ENCODE peak calls at places on chromosome 15, in four cellular contexts. Y is DND-41; V is adrenal gland; S is CD8-positive, alpha-beta T cell. F is an unnamed sample.

GRCh38 chr15:31461375-31461774 is 134.7 kb downstream of the KLF13 start:
- DNase-seq in Y (no peak), V (no peak), S (no peak), F (no peak)

GRCh38 chr15:42037650-42038049 is 16.8 kb upstream of the PLA2G4E start:
- DNase-seq in V (no peak), Y (no peak), S (no peak), F (peak; percentile 74)

GRCh38 chr15:33190539-33190938 is 4.0 kb downstream of the FMN1 start:
- DNase-seq in Y (no peak), V (no peak), S (no peak), F (no peak)

GRCh38 chr15:77527164-77527778 is 105.4 kb downstream of the LINGO1 start:
- DNase-seq in Y (peak; percentile 70), V (no peak), S (no peak), F (peak; percentile 80)

GRCh38 chr15:59791646-59792208 is 102.6 kb upstream of the BNIP2 start:
- DNase-seq in S (no peak), Y (peak; percentile 22), V (no peak), F (no peak)

GRCh38 chr15:74937226-74937601 is 659 bp downstream of the COX5A start:
- DNase-seq in S (no peak), Y (no peak), V (no peak), F (no peak)

GRCh38 chr15:96088592-96088991 is 241.9 kb upstream of the NR2F2 start:
- DNase-seq in Y (no peak), S (no peak), V (no peak), F (no peak)

GRCh38 chr15:71251548-71252035 is 136.3 kb downstream of the THSD4 start:
- DNase-seq in V (peak; percentile 41), S (no peak), Y (no peak), F (no peak)

GRCh38 chr15:73699249-73700040 is 15.3 kb downstream of the CD276 start:
- DNase-seq in V (no peak), Y (no peak), S (no peak), F (no peak)

GRCh38 chr15:88450125-88450798 is 16.9 kb downstream of the MRPL46 start:
- DNase-seq in Y (peak; percentile 81), V (peak; percentile 57), S (peak; percentile 56), F (peak; percentile 74)

GRCh38 chr15:41832875-41833274 is 5.0 kb downstream of the JMJD7 start:
- DNase-seq in V (no peak), S (no peak), Y (no peak), F (no peak)

GRCh38 chr15:51227967-51228783 is 110.2 kb downstream of the CYP19A1 start:
- DNase-seq in Y (peak; percentile 26), V (peak; percentile 37), S (no peak), F (peak; percentile 19)

GRCh38 chr15:74122403-74123130 is 7.8 kb upstream of the ISLR2 start:
- DNase-seq in S (no peak), V (no peak), Y (no peak), F (no peak)

GRCh38 chr15:63587527-63587926 is 9.7 kb upstream of the FBXL22 start:
- DNase-seq in Y (no peak), V (no peak), S (no peak), F (no peak)

GRCh38 chr15:75107509-75107904 is 84.1 kb downstream of the PPCDC start:
- DNase-seq in S (no peak), V (no peak), Y (no peak), F (no peak)

GRCh38 chr15:29456964-29457363 is 187.3 kb upstream of the NSMCE3 start:
- DNase-seq in V (no peak), S (no peak), Y (no peak), F (no peak)

GRCh38 chr15:53378096-53378620 is 381.3 kb downstream of the WDR72 start:
- DNase-seq in S (no peak), V (no peak), Y (no peak), F (no peak)

GRCh38 chr15:60408438-60409105 is 10.8 kb upstream of the ANXA2 start:
- DNase-seq in S (no peak), Y (no peak), V (no peak), F (no peak)

GRCh38 chr15:25230442-25230841 is 208.4 kb downstream of the UBE3A start:
- DNase-seq in S (no peak), V (no peak), Y (no peak), F (no peak)
- H3K9me3 ChIP-seq in S (no peaks in the 10 kb centered on the region), V (no peaks in the 10 kb centered on the region), Y (peaks cover 19% of the 10 kb centered on the region), F (no peaks in the 10 kb centered on the region)

GRCh38 chr15:67116742-67117141 is 51.3 kb downstream of the SMAD3 start:
- DNase-seq in S (no peak), Y (no peak), V (no peak), F (no peak)
- H3K4me3 ChIP-seq in S (no peak overlapping the region), Y (no peak overlapping the region), V (no peak overlapping the region), F (no peak overlapping the region)

GRCh38 chr15:100705065-100705464 is 102.7 kb downstream of the ASB7 start:
- DNase-seq in Y (no peak), V (no peak), S (no peak), F (no peak)
- H3K27ac ChIP-seq in Y (no peak overlapping the region), V (no peak overlapping the region), S (no peak overlapping the region), F (no peak overlapping the region)

DNA sequence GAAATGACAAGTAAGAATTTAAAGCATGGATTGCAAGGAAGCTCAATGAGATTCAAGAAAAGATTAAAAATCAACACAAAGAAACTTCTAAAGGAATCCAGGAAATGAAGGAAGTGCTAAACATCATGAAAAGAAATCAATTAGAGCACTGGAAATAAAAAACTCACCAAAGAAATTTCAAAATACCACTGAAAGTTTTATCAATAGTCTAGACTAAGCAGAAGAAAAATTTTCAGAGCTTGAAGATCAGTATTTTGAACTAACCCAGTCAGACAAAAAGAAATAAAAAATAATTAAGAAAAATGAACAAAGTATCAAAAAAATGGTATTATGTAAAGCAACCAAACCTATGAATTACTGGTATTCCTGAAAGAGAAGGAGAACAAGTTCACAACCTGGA is 60.6 kb downstream of the FAM227B start:
- DNase-seq in S (no peak), Y (no peak), V (no peak), F (no peak)
- H3K9me3 ChIP-seq in S (peaks cover 9% of the 10 kb centered on the region), Y (peaks cover 8% of the 10 kb centered on the region), V (no peaks in the 10 kb centered on the region), F (no peaks in the 10 kb centered on the region)

DNA sequence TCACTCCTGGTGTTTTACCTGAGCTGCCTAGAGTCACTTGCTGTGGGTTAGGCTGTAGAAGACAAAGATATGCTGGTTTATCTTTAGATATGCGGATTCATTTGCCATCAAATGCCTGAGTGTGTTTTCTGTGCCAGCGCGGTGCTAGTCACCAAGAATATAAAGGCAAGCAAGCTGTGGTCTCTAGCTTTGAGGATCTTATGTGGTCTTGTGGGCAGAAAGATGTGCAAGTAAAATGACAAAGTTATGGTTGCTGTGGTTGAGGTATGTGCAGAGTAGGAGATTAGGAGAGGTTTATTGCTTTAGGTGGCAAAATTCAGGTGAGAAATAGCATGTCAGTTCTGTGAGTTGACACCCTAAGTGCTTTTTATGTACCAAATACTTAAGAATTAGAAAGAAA is 94.2 kb downstream of the CGNL1 start:
- DNase-seq in Y (no peak), S (no peak), V (no peak), F (no peak)
- H3K4me3 ChIP-seq in Y (no peak overlapping the region), S (no peak overlapping the region), V (no peak overlapping the region), F (no peak overlapping the region)

DNA sequence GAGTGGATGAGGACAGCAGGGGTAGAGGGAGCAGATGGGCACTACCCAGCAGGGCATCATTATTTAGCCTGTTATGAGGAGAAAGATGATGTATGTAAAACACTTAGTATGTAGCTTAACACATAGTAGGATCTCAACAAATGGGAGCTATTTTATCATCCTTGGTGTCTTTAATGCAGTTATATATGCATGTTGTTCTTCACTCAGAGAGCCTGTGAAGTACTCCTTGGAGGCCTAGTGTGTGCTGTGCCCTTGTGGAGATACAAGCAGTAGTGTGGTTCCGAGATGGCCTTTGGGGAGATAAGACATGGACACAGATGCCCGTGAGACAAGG is 124.2 kb downstream of the LIPC start:
- DNase-seq in Y (no peak), S (no peak), V (no peak), F (no peak)
- H3K27ac ChIP-seq in Y (no peak overlapping the region), S (no peak overlapping the region), V (no peak overlapping the region), F (no peak overlapping the region)

GRCh38 chr15:37653018-37653417 is 281.4 kb upstream of the TMCO5A start:
- DNase-seq in S (no peak), Y (no peak), V (no peak), F (no peak)
- H3K9me3 ChIP-seq in S (no peaks in the 10 kb centered on the region), Y (no peaks in the 10 kb centered on the region), V (no peaks in the 10 kb centered on the region), F (peaks cover 2% of the 10 kb centered on the region)

GRCh38 chr15:56869573-56869972 is 48.9 kb upstream of the TCF12 start:
- DNase-seq in V (peak; percentile 36), S (peak; percentile 10), Y (peak; percentile 66), F (peak; percentile 71)

GRCh38 chr15:56868251-56868650 is 50.2 kb upstream of the TCF12 start:
- DNase-seq in Y (no peak), V (no peak), S (no peak), F (no peak)

GRCh38 chr15:56866798-56867197 is 51.6 kb upstream of the TCF12 start:
- DNase-seq in Y (no peak), S (no peak), V (no peak), F (no peak)

GRCh38 chr15:56871180-56871579 is 47.3 kb upstream of the TCF12 start:
- DNase-seq in V (no peak), Y (no peak), S (no peak), F (no peak)

GRCh38 chr15:56871867-56872266 is 46.6 kb upstream of the TCF12 start:
- DNase-seq in V (no peak), S (no peak), Y (no peak), F (no peak)
- H3K4me3 ChIP-seq in V (no peak overlapping the region), S (no peak overlapping the region), Y (no peak overlapping the region), F (no peak overlapping the region)

DNA sequence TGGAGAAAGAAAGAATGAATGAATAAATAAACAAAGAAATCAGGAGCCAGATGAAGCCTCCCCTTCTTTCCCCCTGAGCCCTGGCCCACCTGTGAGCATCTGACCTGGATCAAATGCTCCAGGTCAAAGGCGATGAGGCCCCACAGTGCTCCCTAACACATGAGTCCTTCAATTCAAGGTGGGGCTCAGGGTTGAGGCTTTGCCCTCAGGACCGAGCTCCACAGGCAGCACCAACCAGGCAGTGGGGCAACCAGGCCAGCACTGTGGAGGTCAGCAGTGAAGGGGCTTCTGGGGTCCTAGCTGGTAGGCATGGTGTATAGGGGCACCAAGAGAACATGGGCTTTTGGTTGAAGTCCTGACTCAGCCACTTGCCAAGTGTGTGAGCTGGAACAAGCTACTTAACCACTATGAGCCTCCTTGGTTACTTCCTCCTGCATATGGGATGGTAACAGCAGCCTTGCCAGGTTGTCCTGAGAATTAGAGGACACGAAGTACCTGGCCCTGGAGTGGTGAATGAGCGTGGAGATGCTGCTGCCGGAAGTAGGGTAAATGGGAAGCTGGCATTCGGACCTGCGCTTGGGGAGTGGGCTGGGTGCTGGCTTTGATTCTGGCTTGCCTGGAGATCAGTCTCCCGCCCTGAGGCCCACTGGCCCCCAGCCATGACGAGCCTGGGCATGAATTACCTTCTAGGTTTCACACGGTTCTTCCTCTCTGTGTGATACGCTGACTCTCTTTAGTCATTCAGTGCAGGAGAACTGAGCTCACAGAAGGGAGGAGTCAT is 10.0 kb upstream of the PAQR5 start:
- DNase-seq in S (no peak), V (no peak), Y (no peak), F (no peak)
- H3K27ac ChIP-seq in S (no peak overlapping the region), V (no peak overlapping the region), Y (no peak overlapping the region), F (no peak overlapping the region)

F was measured in right cardiac atrium.